ENCODE peak calls at places on chromosomes 7 and 10, in eight cellular contexts. G, J, M, D, T, P, N and R are unnamed samples.

GRCh38 chr10:63437334-63437949 is 28.3 kb downstream of the JMJD1C start:
- DNase-seq in G (no peak), J (peak; percentile 48), M (no peak), D (no peak), T (no peak), P (no peak), N (no peak), R (no peak)

GRCh38 chr10:111077715-111078504 is 1.1 kb downstream of the ADRA2A start:
- DNase-seq in G (no peak), J (no peak), M (no peak), D (no peak), T (peak; percentile 32), P (peak; percentile 51), N (peak; percentile 29), R (peak; percentile 48)

GRCh38 chr7:101308245-101309085 is 13.1 kb downstream of the IFT22 start:
- DNase-seq in G (peak; percentile 78), J (peak; percentile 73), M (peak; percentile 74), D (peak; percentile 53), T (no peak), P (peak; percentile 86), N (peak; percentile 85), R (no peak)

GRCh38 chr10:86960003-86960862 is 1.8 kb downstream of the SNCG start:
- DNase-seq in G (peak; percentile 88), J (peak; percentile 49), M (peak; percentile 69), D (no peak), T (peak; percentile 60), P (peak; percentile 44), N (peak; percentile 52), R (no peak)

GRCh38 chr10:43401627-43402026 is 7.4 kb downstream of the HNRNPF start:
- DNase-seq in G (no peak), J (no peak), M (no peak), D (no peak), T (no peak), P (no peak), N (no peak), R (no peak)

GRCh38 chr10:88879754-88880286 is at the start of gene STAMBPL1:
- DNase-seq in G (no peak), J (no peak), M (no peak), D (peak; percentile 20), T (peak; percentile 65), P (peak; percentile 70), N (peak; percentile 77), R (no peak)

GRCh38 chr10:75250934-75251333 is 15.2 kb upstream of the COMTD1 start:
- DNase-seq in G (peak; percentile 27), J (peak; percentile 87), M (peak; percentile 95), D (no peak), T (no peak), P (no peak), N (peak; percentile 29), R (no peak)

GRCh38 chr7:2635810-2636701 is 4.3 kb downstream of the TTYH3 start:
- DNase-seq in G (peak; percentile 88), J (no peak), M (no peak), D (no peak), T (peak; percentile 61), P (no peak), N (no peak), R (peak; percentile 81)

GRCh38 chr7:12111461-12112405 is 99.4 kb upstream of the TMEM106B start:
- DNase-seq in G (peak; percentile 69), J (no peak), M (no peak), D (no peak), T (no peak), P (no peak), N (peak; percentile 28), R (no peak)

GRCh38 chr10:7239312-7239985 is 171.4 kb downstream of the SFMBT2 start:
- DNase-seq in G (no peak), J (no peak), M (no peak), D (no peak), T (no peak), P (no peak), N (no peak), R (no peak)

DNA sequence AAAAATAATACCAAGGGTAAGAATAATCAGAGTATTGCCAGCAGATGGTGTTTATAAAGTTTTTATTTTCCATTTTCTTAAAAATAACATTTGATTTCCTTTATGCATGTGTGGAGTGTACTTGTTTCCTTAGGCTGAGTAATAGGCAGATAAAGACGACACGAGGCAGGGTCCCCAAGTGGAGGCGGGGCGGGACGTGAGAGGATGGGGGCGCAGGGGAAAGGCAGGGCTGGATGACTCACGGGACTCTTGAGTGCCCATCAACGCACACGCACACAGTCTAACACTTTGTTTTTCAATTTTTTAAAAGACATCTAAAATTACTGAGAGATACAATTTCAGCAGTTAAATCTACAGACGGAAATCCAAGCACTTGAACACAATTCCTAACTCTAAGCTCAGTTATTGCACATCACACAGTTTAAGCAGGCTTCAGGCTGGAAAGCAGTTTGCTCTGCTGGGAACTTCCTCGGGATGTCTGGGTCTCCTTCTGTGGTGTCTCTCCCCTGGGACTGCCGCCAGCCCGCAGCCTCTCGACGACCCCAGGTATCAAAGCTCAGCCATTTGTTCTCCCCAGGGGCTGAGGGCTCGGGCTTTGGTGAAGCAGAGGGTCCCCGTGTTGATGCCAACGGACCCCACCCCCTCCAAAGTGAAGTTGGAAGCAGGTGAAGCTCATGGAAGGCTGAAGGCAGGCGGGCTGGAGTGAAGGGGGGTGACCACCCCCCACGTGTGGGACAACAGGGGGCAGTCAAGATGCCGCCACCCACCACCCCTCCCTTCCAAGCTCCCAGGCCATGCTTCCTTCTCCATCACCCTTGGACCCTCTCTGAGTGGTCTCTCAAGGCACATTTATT is 29.1 kb downstream of the SPOCK2 start:
- DNase-seq in G (no peak), J (no peak), M (no peak), D (no peak), T (no peak), P (no peak), N (no peak), R (no peak)
- H3K27me3 ChIP-seq in G (no peaks in the 10 kb centered on the region), J (no peaks in the 10 kb centered on the region), M (no peaks in the 10 kb centered on the region), D (no peaks in the 10 kb centered on the region), T (no peaks in the 10 kb centered on the region), P (no peaks in the 10 kb centered on the region), N (no peaks in the 10 kb centered on the region), R (no peaks in the 10 kb centered on the region)

GRCh38 chr10:79139124-79139835 is 70.5 kb downstream of the ZMIZ1 start:
- DNase-seq in G (peak; percentile 89), J (no peak), M (no peak), D (no peak), T (peak; percentile 79), P (no peak), N (peak; percentile 45), R (peak; percentile 82)

GRCh38 chr10:79137826-79138225 is 69.1 kb downstream of the ZMIZ1 start:
- DNase-seq in G (no peak), J (no peak), M (no peak), D (no peak), T (peak; percentile 58), P (no peak), N (peak; percentile 42), R (peak; percentile 56)

GRCh38 chr10:79140083-79140793 is 71.5 kb downstream of the ZMIZ1 start:
- DNase-seq in G (no peak), J (no peak), M (no peak), D (no peak), T (no peak), P (no peak), N (no peak), R (no peak)

GRCh38 chr10:79137404-79137803 is 68.6 kb downstream of the ZMIZ1 start:
- DNase-seq in G (no peak), J (no peak), M (no peak), D (no peak), T (no peak), P (no peak), N (no peak), R (no peak)

GRCh38 chr10:79138449-79139123 is 69.8 kb downstream of the ZMIZ1 start:
- DNase-seq in G (no peak), J (no peak), M (no peak), D (no peak), T (no peak), P (no peak), N (no peak), R (no peak)
- H3K4me1 ChIP-seq in G (no peaks in the 10 kb centered on the region), J (peaks cover 6% of the 10 kb centered on the region), M (no peaks in the 10 kb centered on the region), D (peaks cover 9% of the 10 kb centered on the region), T (peaks cover 100% of the 10 kb centered on the region), P (peaks cover 12% of the 10 kb centered on the region), N (peaks cover 39% of the 10 kb centered on the region), R (peaks cover 100% of the 10 kb centered on the region)

DNA sequence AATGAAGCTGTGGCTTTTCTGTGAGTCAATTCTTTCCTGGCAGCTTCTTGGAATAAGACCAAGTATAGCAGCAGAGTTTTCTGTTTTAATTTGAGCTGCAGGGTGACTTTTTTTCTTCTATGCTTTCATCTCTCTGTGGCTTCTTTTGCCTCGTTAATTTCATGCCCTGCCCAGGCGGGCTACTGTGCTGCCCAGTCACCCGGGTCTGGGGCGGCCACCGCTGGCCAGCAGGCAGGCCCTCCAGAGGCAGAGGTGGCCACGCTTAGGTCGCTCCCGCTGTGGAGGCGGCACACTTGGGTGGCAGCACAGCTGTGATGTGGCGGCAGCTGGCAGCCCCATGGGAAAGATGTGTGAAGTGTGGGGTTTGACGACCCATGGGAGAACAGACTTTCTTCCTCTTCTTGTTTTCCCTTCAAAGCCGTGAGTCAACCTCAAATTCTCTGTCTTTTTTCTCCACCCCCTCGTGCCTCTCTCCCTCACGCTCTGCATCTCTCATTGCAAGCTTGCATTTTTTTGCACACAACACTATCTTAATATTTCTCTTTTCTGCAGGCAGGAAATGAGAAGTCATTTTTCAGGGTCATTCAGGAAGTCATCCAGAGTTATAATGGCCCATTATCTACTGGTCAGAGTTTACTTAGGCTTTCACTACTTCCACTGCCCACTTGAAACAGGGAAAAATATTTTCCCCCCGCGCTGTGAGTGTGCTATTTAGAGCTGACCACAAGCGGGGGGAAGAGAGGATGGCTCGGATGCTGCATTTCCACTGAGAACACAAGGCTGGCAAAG is 67.8 kb downstream of the EGFR start:
- DNase-seq in G (no peak), J (peak; percentile 69), M (peak; percentile 65), D (no peak), T (no peak), P (no peak), N (no peak), R (no peak)
- H3K27ac ChIP-seq in G (peak overlapping the region; percentile 76), J (peak overlapping the region; percentile 60), M (peak overlapping the region; percentile 25), D (peak overlapping the region; percentile 85), T (no peak overlapping the region), P (peak overlapping the region; percentile 25), N (peak overlapping the region; percentile 79), R (peak overlapping the region; percentile 30)

GRCh38 chr10:2633630-2634029 is 433.7 kb upstream of the PFKP start:
- DNase-seq in G (no peak), J (no peak), M (no peak), D (no peak), T (no peak), P (no peak), N (no peak), R (no peak)

GRCh38 chr10:2627969-2628368 is 439.4 kb upstream of the PFKP start:
- DNase-seq in G (no peak), J (no peak), M (no peak), D (no peak), T (no peak), P (no peak), N (no peak), R (no peak)

DNA sequence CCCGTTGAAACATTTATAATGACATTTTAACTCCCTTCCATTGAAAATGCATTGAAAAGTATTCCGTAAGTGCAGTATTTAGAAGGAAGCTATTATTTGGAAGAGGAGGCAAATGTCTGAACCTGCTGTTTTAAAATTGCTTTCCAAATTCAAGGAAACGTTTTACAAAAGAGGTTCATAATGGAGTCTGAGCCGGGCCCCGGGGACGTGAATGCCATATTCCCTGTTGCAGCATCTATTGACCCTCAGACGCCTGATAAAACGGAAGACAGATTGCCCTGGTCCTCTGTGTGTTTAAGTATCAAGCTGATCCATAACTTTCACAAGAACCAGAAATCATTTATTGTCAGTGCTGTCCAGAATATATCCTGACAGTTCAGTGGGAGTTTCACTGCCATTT is 435.8 kb upstream of the PFKP start:
- DNase-seq in G (no peak), J (no peak), M (no peak), D (no peak), T (no peak), P (no peak), N (no peak), R (no peak)
- H3K27me3 ChIP-seq in G (no peaks in the 10 kb centered on the region), J (no peaks in the 10 kb centered on the region), M (peaks cover 47% of the 10 kb centered on the region), D (peaks cover 14% of the 10 kb centered on the region), T (no peaks in the 10 kb centered on the region), P (no peaks in the 10 kb centered on the region), N (no peaks in the 10 kb centered on the region), R (no peaks in the 10 kb centered on the region)